ENCODE peak calls at places on chromosomes 7 and 10, in nine cellular contexts. W is NCI-H2029 treated with DMSO at 0.1 percent for 48 hours; Y is Panc1; S is H7; N is activated naive CD8-positive, alpha-beta T cell treated with anti-CD3 and anti-CD28 coated beads for 36 hours; F is body of pancreas; M is T-helper 9 cell; K is retina; T is effector memory CD8-positive, alpha-beta T cell. R is an unnamed sample.

GRCh38 chr7:157405914-157406810 is 69.4 kb downstream of the DNAJB6 start:
- DNase-seq in K (no peak), N (no peak), M (no peak), F (no peak), W (no peak), Y (no peak), S (peak), T (no peak), R (no peak)

GRCh38 chr7:15334524-15335269 is 227.1 kb downstream of the AGMO start:
- DNase-seq in T (no peak), F (no peak), Y (no peak), W (no peak), M (no peak), S (no peak), K (no peak), N (no peak), R (no peak)

GRCh38 chr10:118314882-118315281 is 27.2 kb downstream of the FAM204A start:
- DNase-seq in Y (no peak), K (no peak), W (no peak), N (no peak), F (no peak), T (no peak), M (no peak), S (no peak), R (no peak)

GRCh38 chr7:98869374-98870070 is at the start of gene TMEM130:
- DNase-seq in N (peak), S (peak), Y (no peak), F (no peak), M (no peak), K (peak), T (no peak), W (no peak), R (no peak)

GRCh38 chr10:55410415-55410885 is 609.4 kb upstream of the PCDH15 start:
- DNase-seq in M (no peak), N (no peak), W (peak), F (peak), T (no peak), S (peak), K (peak), Y (no peak), R (no peak)

GRCh38 chr7:30171753-30172447 is 37.1 kb downstream of the MTURN start:
- DNase-seq in K (no peak), N (no peak), M (no peak), Y (no peak), S (no peak), T (no peak), W (no peak), F (no peak), R (no peak)

GRCh38 chr7:360454-361100 is 70.6 kb downstream of the FOXL3 start:
- DNase-seq in F (peak), W (no peak), K (no peak), M (no peak), T (no peak), Y (no peak), S (peak), N (peak), R (peak)

GRCh38 chr7:2969398-2970306 is 74.0 kb downstream of the CARD11 start:
- DNase-seq in Y (no peak), T (no peak), N (no peak), M (no peak), F (no peak), S (no peak), K (no peak), W (no peak), R (no peak)

GRCh38 chr10:119755446-119755845 is 29.6 kb downstream of the INPP5F start:
- DNase-seq in M (no peak), N (no peak), T (no peak), Y (no peak), S (no peak), W (no peak), K (no peak), F (no peak), R (no peak)

GRCh38 chr10:34187201-34187600 is 627.9 kb downstream of the PARD3 start:
- DNase-seq in T (no peak), K (no peak), N (no peak), S (no peak), W (no peak), Y (no peak), M (no peak), F (no peak), R (no peak)

GRCh38 chr7:105691029-105691691 is 109.9 kb upstream of the EFCAB10 start:
- DNase-seq in F (no peak), T (peak), N (peak), M (peak), S (no peak), Y (no peak), W (no peak), K (peak), R (peak)

GRCh38 chr7:90212149-90212495 is 582 bp downstream of the STEAP2 start:
- DNase-seq in S (peak), M (no peak), F (peak), W (no peak), N (no peak), T (no peak), Y (no peak), K (no peak), R (no peak)

GRCh38 chr10:114917927-114918672 is 19.9 kb upstream of the TRUB1 start:
- DNase-seq in F (no peak), Y (no peak), K (no peak), T (no peak), S (peak), W (no peak), M (no peak), N (no peak), R (no peak)

GRCh38 chr7:2518101-2518500 is 1.5 kb upstream of the LFNG start:
- DNase-seq in W (no peak), M (no peak), K (no peak), Y (no peak), F (no peak), S (peak), T (no peak), N (no peak), R (no peak)

GRCh38 chr7:135342887-135343286 is 109.2 kb downstream of the STRA8 start:
- DNase-seq in S (no peak), M (no peak), T (no peak), K (no peak), N (no peak), F (no peak), W (peak), Y (no peak), R (no peak)

GRCh38 chr10:3534433-3534832 is 250.6 kb downstream of the KLF6 start:
- DNase-seq in Y (no peak), N (no peak), F (no peak), T (no peak), K (no peak), S (no peak), M (no peak), W (no peak), R (no peak)

GRCh38 chr7:33393770-33394169 is 264.4 kb downstream of the BBS9 start:
- DNase-seq in S (no peak), N (no peak), T (no peak), M (no peak), Y (no peak), F (no peak), W (no peak), K (no peak), R (no peak)

GRCh38 chr7:129767120-129768011 is 155.8 kb downstream of the NRF1 start:
- DNase-seq in F (no peak), Y (no peak), K (no peak), S (no peak), M (no peak), W (no peak), N (no peak), T (no peak), R (no peak)

GRCh38 chr10:70222340-70222794 is 10.9 kb downstream of the PPA1 start:
- DNase-seq in F (peak), T (no peak), W (no peak), S (no peak), M (no peak), N (no peak), K (no peak), Y (no peak), R (no peak)

GRCh38 chr10:62130948-62131347 is 137.7 kb downstream of the RTKN2 start:
- DNase-seq in F (no peak), S (no peak), M (no peak), N (no peak), Y (no peak), K (no peak), W (no peak), T (no peak), R (no peak)

R was measured in stimulated activated CD4-positive, alpha-beta T cell treated with anti-CD3 and anti-CD28 coated beads, Interleukin-1b, Interleukin-23, amount 100 ng/mL, for 48 hours.